ENCODE peak calls at places on chromosomes 7 and 10, in five cellular contexts. K is A549, R is IMR-90, O is HepG2, X is K562. L is an unnamed sample.

GRCh38 chr10:4208499-4208898 is 423.5 kb upstream of the KLF6 start:
- DNase-seq in K (no peak), R (no peak), O (no peak), X (no peak), L (no peak)

GRCh38 chr10:43846187-43846680 is 197.6 kb upstream of the ZNF32 start:
- DNase-seq in K (no peak), R (peak), O (no peak), X (no peak), L (no peak)

GRCh38 chr10:19411119-19411518 is 362.5 kb downstream of the MALRD1 start:
- DNase-seq in K (no peak), R (no peak), O (no peak), X (no peak), L (no peak)

GRCh38 chr10:46555713-46556514 is 544 bp downstream of the GPRIN2 start:
- DNase-seq in K (peak), R (no peak), O (no peak), X (no peak), L (peak)

GRCh38 chr10:69657866-69658265 is 27.8 kb downstream of the FAM241B start:
- DNase-seq in K (no peak), R (no peak), O (no peak), X (no peak), L (no peak)

GRCh38 chr7:149767068-149767467 is 6.3 kb downstream of the ZNF467 start:
- DNase-seq in K (no peak), R (no peak), O (no peak), X (no peak), L (no peak)

GRCh38 chr7:27605689-27606269 is 56.9 kb downstream of the HIBADH start:
- DNase-seq in K (peak), R (peak), O (peak), X (no peak), L (no peak)

GRCh38 chr10:19977097-19977521 is 160.9 kb downstream of the PLXDC2 start:
- DNase-seq in K (no peak), R (peak), O (no peak), X (no peak), L (no peak)

GRCh38 chr10:35307297-35307696 is 29.0 kb upstream of the CCNY start:
- DNase-seq in K (no peak), R (peak), O (no peak), X (no peak), L (no peak)

GRCh38 chr10:85916192-85916747 is 450.3 kb downstream of the GRID1 start:
- DNase-seq in K (no peak), R (no peak), O (no peak), X (no peak), L (no peak)

GRCh38 chr10:61900829-61901783 is at the start of gene ARID5B:
- DNase-seq in K (peak), R (peak), O (peak), X (peak), L (no peak)

GRCh38 chr7:7969306-7970112 is 913 bp downstream of the GLCCI1 start:
- DNase-seq in K (peak), R (peak), O (no peak), X (peak), L (no peak)

DNA sequence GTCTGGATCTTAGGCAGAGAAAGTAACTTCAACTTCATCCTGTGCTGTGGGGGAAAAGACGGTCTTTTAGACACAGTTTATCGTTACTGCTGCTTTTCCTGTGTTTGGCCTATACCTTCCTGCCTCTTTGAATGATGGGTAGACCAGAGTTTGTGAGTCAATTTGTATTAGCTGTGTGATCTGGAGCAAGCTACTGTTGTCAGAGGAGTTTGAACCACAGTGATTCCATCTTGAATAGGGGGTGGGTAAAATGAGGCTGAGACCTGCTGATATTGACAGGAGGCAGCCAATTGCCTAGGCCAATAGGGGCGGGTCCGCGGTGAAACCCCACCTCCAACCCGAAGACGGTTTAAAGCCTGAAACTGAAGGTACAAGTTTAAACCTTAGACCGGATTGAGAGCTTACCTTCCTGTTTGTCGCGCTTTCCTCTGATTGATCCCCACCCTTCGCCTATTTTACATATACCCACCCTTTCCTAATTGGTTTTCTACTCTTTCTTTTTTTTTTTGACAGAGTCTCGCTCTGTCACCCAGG is 35.8 kb upstream of the EIF4H start:
- DNase-seq in K (no peak), R (no peak), O (no peak), X (peak), L (peak)
- TF ChIP-seq MAFK in K (no peak), R (no peak), O (no peak), X (no peak), L (no peak)

DNA sequence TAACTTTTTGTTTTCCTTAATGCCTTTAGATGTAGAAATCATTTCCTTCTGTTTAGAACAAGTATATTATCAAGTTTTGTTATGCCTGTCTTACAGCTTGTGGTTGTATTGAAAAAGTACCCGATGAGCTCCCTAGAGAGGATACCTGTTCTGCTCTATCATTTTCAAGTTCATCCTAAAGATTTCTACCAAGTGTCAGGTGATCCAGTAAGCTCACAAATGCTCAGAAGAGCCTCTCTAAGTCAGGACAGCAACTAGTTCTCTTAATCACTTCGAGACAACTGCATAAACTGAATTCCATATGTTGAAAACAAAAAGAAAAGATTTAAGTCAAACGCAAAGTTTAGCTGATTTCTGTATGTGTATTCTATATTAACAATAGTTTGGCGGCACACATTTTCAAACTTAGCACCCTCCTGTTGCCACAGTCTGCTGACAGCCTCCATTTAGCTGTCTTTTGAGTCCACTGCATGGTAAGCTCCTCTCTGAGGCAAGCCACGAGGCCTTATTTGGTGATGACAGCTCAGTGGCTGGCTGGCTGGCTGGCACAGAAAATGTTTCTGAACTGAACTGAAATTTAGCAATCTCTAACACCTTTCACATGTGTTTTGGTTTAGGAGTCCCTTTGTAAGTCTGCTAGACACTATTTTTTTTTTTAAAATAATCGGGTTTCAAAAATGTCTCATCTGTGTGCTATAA is 59.4 kb downstream of the SEMA3C start:
- DNase-seq in K (no peak), R (peak), O (no peak), X (no peak), L (no peak)
- TF ChIP-seq MAFK in K (no peak), R (no peak), O (no peak), X (no peak), L (no peak)

DNA sequence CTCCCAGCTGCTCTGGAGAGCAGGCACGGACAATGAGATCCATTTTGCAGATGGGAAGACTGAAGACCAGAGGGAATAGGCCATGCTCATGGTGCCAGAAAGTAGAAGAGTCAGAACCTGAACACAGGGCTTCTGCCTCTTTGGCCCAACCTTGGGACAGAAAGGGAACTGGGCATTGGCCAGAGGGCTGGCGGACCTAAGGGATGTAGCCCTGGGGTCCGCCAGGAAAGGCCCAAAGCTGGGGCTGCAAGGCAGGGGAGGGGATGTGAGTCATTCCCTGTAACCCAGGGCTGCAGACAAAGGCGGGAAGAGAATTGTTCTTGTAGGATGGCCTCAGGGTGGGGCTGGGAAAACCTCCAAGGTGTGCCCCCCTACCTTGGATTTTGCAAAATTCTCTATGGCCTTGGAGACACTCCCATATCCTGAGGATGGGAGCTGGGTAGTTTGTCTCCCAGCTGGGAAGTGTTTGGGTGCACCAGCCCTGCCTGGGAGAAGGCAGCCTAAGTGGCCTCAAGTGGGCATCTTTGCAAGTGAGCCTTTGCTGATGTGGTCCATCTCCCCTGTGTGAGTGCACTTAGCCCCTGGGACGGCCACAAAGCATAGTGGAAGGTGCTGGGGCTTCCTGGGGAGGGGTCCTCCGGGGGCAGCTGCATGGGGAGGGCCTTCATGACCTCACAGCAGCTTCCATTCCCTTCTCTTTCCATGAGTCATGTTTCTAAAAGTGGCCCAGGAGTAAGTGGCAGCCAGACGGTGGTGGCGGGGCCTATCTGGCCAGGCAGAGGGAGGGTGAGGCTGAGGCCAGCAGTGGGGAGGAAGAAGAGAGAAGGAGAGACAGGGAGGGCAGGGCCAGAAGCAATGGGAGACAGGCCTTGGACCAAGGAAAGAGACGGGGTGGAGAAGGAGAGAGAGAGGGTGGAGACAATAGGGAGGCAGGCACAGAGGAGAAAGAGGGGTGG is 9.2 kb downstream of the AQP1 start:
- DNase-seq in K (no peak), R (peak), O (no peak), X (peak), L (peak)
- TF ChIP-seq MAFK in K (no peak), R (no peak), O (no peak), X (no peak), L (no peak)

GRCh38 chr10:30116254-30116573 is 56.8 kb upstream of the JCAD start:
- DNase-seq in K (no peak), R (no peak), O (no peak), X (no peak), L (no peak)
- TF ChIP-seq MAFK in K (no peak), R (no peak), O (no peak), X (no peak), L (no peak)

GRCh38 chr7:48170506-48170905 is 752 bp upstream of the ABCA13 start:
- DNase-seq in K (no peak), R (no peak), O (no peak), X (no peak), L (no peak)
- TF ChIP-seq MAFK in K (no peak), R (no peak), O (no peak), X (no peak), L (no peak)

GRCh38 chr10:110326351-110327032 is 21.8 kb upstream of the SMNDC1 start:
- DNase-seq in K (no peak), R (peak), O (no peak), X (no peak), L (no peak)
- TF ChIP-seq MAFK in K (no peak), R (no peak), O (no peak), X (no peak), L (no peak)

GRCh38 chr10:48456361-48456804 is 148.5 kb downstream of the ARHGAP22 start:
- DNase-seq in K (no peak), R (no peak), O (no peak), X (peak), L (peak)
- TF ChIP-seq MAFK in K (no peak), R (no peak), O (no peak), X (no peak), L (no peak)